ENCODE peak calls at places on chromosomes 7 and 10, in nine cellular contexts. C is astrocyte of the hippocampus; W is mucosa of descending colon; M is ascending aorta; S is GM03348; E is NCI-H2029; Z is activated CD8-positive, alpha-beta memory T cell treated with anti-CD3 and anti-CD28 coated beads, Interleukin-2, amount 50 U/mL, for 48 hours; J is NCI-H1694; Q is upper lobe of right lung. H is an unnamed sample.

GRCh38 chr10:37263304-37263703 is 137.9 kb downstream of the ANKRD30A start:
- DNase-seq in C (no peak), W (no peak), M (no peak), S (no peak), E (no peak), Z (no peak), J (no peak), Q (no peak), H (no peak)

GRCh38 chr10:116044722-116045374 is 228.2 kb downstream of the GFRA1 start:
- DNase-seq in C (peak), W (no peak), M (no peak), S (peak), E (no peak), Z (no peak), J (no peak), Q (no peak), H (no peak)

GRCh38 chr7:7970620-7971307 is 2.2 kb downstream of the GLCCI1 start:
- DNase-seq in C (peak), W (no peak), M (no peak), S (no peak), E (no peak), Z (no peak), J (no peak), Q (no peak), H (no peak)

GRCh38 chr7:30702200-30702599 is 19.9 kb upstream of the CRHR2 start:
- DNase-seq in C (no peak), W (no peak), M (no peak), S (no peak), E (no peak), Z (no peak), J (no peak), Q (no peak), H (no peak)

GRCh38 chr10:1186693-1186990 is 130.5 kb downstream of the WDR37 start:
- DNase-seq in C (no peak), W (no peak), M (no peak), S (no peak), E (no peak), Z (no peak), J (no peak), Q (no peak), H (no peak)

GRCh38 chr10:11668847-11669610 is 57.6 kb upstream of the USP6NL start:
- DNase-seq in C (no peak), W (no peak), M (no peak), S (no peak), E (no peak), Z (no peak), J (no peak), Q (no peak), H (no peak)

GRCh38 chr10:42975005-42975493 is 101.8 kb upstream of the RET start:
- DNase-seq in C (no peak), W (no peak), M (no peak), S (no peak), E (no peak), Z (peak), J (no peak), Q (peak), H (no peak)

GRCh38 chr7:53350241-53350640 is 314.8 kb downstream of the POM121L12 start:
- DNase-seq in C (peak), W (peak), M (no peak), S (no peak), E (peak), Z (peak), J (peak), Q (no peak), H (no peak)

GRCh38 chr7:75757860-75758259 is 14.2 kb downstream of the CCL26 start:
- DNase-seq in C (no peak), W (no peak), M (no peak), S (no peak), E (no peak), Z (no peak), J (no peak), Q (no peak), H (no peak)

GRCh38 chr7:69412331-69413146 is 185.7 kb upstream of the AUTS2 start:
- DNase-seq in C (peak), W (peak), M (peak), S (peak), E (no peak), Z (no peak), J (no peak), Q (no peak), H (no peak)

GRCh38 chr7:124032369-124033092 is at the start of gene TMEM229A:
- DNase-seq in C (peak), W (peak), M (no peak), S (peak), E (peak), Z (peak), J (peak), Q (peak), H (no peak)

GRCh38 chr7:11831727-11832495 is at the start of gene THSD7A:
- DNase-seq in C (peak), W (peak), M (no peak), S (peak), E (no peak), Z (peak), J (peak), Q (peak), H (no peak)

GRCh38 chr10:29619273-29619672 is 15.5 kb downstream of the SVIL start:
- DNase-seq in C (peak), W (no peak), M (no peak), S (no peak), E (peak), Z (no peak), J (no peak), Q (no peak), H (no peak)

GRCh38 chr10:44334621-44335184 is 50.2 kb downstream of the CXCL12 start:
- DNase-seq in C (peak), W (no peak), M (no peak), S (peak), E (no peak), Z (no peak), J (no peak), Q (no peak), H (peak)

GRCh38 chr10:52818019-52818418 is 45.4 kb upstream of the MBL2 start:
- DNase-seq in C (peak), W (peak), M (no peak), S (peak), E (no peak), Z (no peak), J (no peak), Q (no peak), H (peak)

GRCh38 chr7:92955081-92955480 is 118.7 kb upstream of the CDK6 start:
- DNase-seq in C (no peak), W (no peak), M (no peak), S (no peak), E (no peak), Z (peak), J (no peak), Q (no peak), H (no peak)

GRCh38 chr7:102287465-102288146 is 938 bp downstream of the SH2B2 start:
- DNase-seq in C (peak), W (peak), M (no peak), S (peak), E (no peak), Z (no peak), J (no peak), Q (peak), H (no peak)

GRCh38 chr7:157111311-157111710 is 27.4 kb upstream of the UBE3C start:
- DNase-seq in C (no peak), W (no peak), M (no peak), S (no peak), E (no peak), Z (peak), J (no peak), Q (no peak), H (no peak)

GRCh38 chr10:77555591-77556212 is 81.9 kb downstream of the KCNMA1 start:
- DNase-seq in C (no peak), W (no peak), M (no peak), S (peak), E (no peak), Z (no peak), J (no peak), Q (no peak), H (no peak)

GRCh38 chr7:65946895-65947294 is 35.1 kb downstream of the GUSB start:
- DNase-seq in C (no peak), W (no peak), M (no peak), S (no peak), E (peak), Z (no peak), J (no peak), Q (no peak), H (no peak)

GRCh38 chr7:71752171-71752935 is 620.4 kb downstream of the GALNT17 start:
- DNase-seq in C (peak), W (peak), M (no peak), S (peak), E (peak), Z (peak), J (peak), Q (peak), H (no peak)

GRCh38 chr7:106074257-106074656 is 37.9 kb downstream of the SYPL1 start:
- DNase-seq in C (no peak), W (no peak), M (no peak), S (no peak), E (no peak), Z (no peak), J (no peak), Q (no peak), H (no peak)

GRCh38 chr10:48763403-48763802 is 78.7 kb downstream of the WDFY4 start:
- DNase-seq in C (no peak), W (no peak), M (no peak), S (no peak), E (no peak), Z (no peak), J (no peak), Q (no peak), H (no peak)

GRCh38 chr7:125127304-125127703 is 197.7 kb upstream of the POT1 start:
- DNase-seq in C (no peak), W (no peak), M (no peak), S (no peak), E (no peak), Z (no peak), J (no peak), Q (no peak), H (no peak)

GRCh38 chr7:17937506-17938115 is 2.7 kb downstream of the SNX13 start:
- DNase-seq in C (no peak), W (no peak), M (no peak), S (no peak), E (no peak), Z (no peak), J (no peak), Q (no peak), H (no peak)

GRCh38 chr10:114751856-114752255 is 69.7 kb upstream of the FHIP2A start:
- DNase-seq in C (no peak), W (no peak), M (no peak), S (no peak), E (no peak), Z (no peak), J (no peak), Q (no peak), H (peak)

GRCh38 chr7:128788446-128789412 is 3.0 kb upstream of the CCDC136 start:
- DNase-seq in C (no peak), W (no peak), M (no peak), S (no peak), E (no peak), Z (no peak), J (no peak), Q (no peak), H (no peak)

GRCh38 chr10:110011679-110012078 is 3.9 kb downstream of the ADD3 start:
- DNase-seq in C (no peak), W (no peak), M (no peak), S (no peak), E (no peak), Z (no peak), J (no peak), Q (no peak), H (no peak)

GRCh38 chr10:21369697-21370096 is 155.8 kb downstream of the SKIDA1 start:
- DNase-seq in C (no peak), W (no peak), M (no peak), S (peak), E (no peak), Z (no peak), J (no peak), Q (no peak), H (no peak)

GRCh38 chr7:77330169-77330882 is 85.8 kb downstream of the GSAP start:
- DNase-seq in C (no peak), W (no peak), M (no peak), S (no peak), E (peak), Z (no peak), J (no peak), Q (no peak), H (no peak)

GRCh38 chr7:50696810-50697582 is 85.7 kb downstream of the GRB10 start:
- DNase-seq in C (no peak), W (peak), M (no peak), S (no peak), E (no peak), Z (no peak), J (no peak), Q (no peak), H (no peak)

GRCh38 chr10:22618081-22618785 is 96.1 kb downstream of the PIP4K2A start:
- DNase-seq in C (no peak), W (no peak), M (no peak), S (peak), E (no peak), Z (no peak), J (no peak), Q (no peak), H (no peak)

GRCh38 chr10:86169506-86170254 is 196.9 kb downstream of the GRID1 start:
- DNase-seq in C (no peak), W (no peak), M (no peak), S (no peak), E (no peak), Z (no peak), J (no peak), Q (peak), H (no peak)

GRCh38 chr7:44603208-44603607 is 3.2 kb upstream of the OGDH start:
- DNase-seq in C (no peak), W (no peak), M (no peak), S (no peak), E (peak), Z (no peak), J (no peak), Q (no peak), H (no peak)

GRCh38 chr7:101235050-101235449 is 2.6 kb downstream of the CLDN15 start:
- DNase-seq in C (no peak), W (peak), M (no peak), S (no peak), E (no peak), Z (no peak), J (no peak), Q (no peak), H (no peak)

GRCh38 chr7:12674861-12675260 is 12.6 kb upstream of the ARL4A start:
- DNase-seq in C (no peak), W (peak), M (no peak), S (peak), E (peak), Z (no peak), J (no peak), Q (no peak), H (no peak)

GRCh38 chr7:115593111-115593510 is 437.5 kb downstream of the TFEC start:
- DNase-seq in C (no peak), W (no peak), M (no peak), S (no peak), E (no peak), Z (no peak), J (no peak), Q (no peak), H (no peak)